ENCODE peak calls at places on chromosomes 7 and 10, in nine cellular contexts. O is body of pancreas; Q is RWPE1; H is NB4; M is upper lobe of right lung; Y is stomach; L is GM10248; P is CD4-positive, alpha-beta T cell; K is AG04450. G is an unnamed sample.

GRCh38 chr7:130037703-130038102 is 13.5 kb downstream of the ZC3HC1 start:
- DNase-seq in O (no peak), Q (no peak), H (no peak), M (no peak), Y (no peak), L (no peak), P (no peak), K (no peak), G (no peak)

GRCh38 chr10:71092812-71093391 is 119.5 kb upstream of the UNC5B start:
- DNase-seq in O (no peak), Q (no peak), H (no peak), M (peak), Y (peak), L (no peak), P (no peak), K (no peak), G (no peak)

GRCh38 chr7:116834815-116835533 is 27.4 kb upstream of the CAPZA2 start:
- DNase-seq in O (peak), Q (peak), H (no peak), M (no peak), Y (no peak), L (no peak), P (no peak), K (no peak), G (no peak)

GRCh38 chr7:34311591-34311990 is 346.4 kb upstream of the NPSR1 start:
- DNase-seq in O (no peak), Q (no peak), H (no peak), M (no peak), Y (no peak), L (no peak), P (no peak), K (no peak), G (no peak)

GRCh38 chr7:127231415-127231814 is 21.3 kb downstream of the GRM8 start:
- DNase-seq in O (no peak), Q (no peak), H (no peak), M (no peak), Y (no peak), L (no peak), P (no peak), K (no peak), G (no peak)

GRCh38 chr7:134932707-134933370 is 53.5 kb upstream of the AGBL3 start:
- DNase-seq in O (no peak), Q (no peak), H (no peak), M (no peak), Y (no peak), L (peak), P (no peak), K (no peak), G (no peak)

GRCh38 chr7:90916319-90916718 is 320.2 kb downstream of the CDK14 start:
- DNase-seq in O (no peak), Q (no peak), H (no peak), M (no peak), Y (no peak), L (no peak), P (no peak), K (no peak), G (no peak)

GRCh38 chr7:139054101-139054500 is 18.3 kb upstream of the ZC3HAV1L start:
- DNase-seq in O (no peak), Q (no peak), H (no peak), M (no peak), Y (no peak), L (no peak), P (no peak), K (no peak), G (no peak)

GRCh38 chr7:36312064-36312914 is 77.4 kb upstream of the ANLN start:
- DNase-seq in O (peak), Q (no peak), H (no peak), M (peak), Y (peak), L (peak), P (peak), K (no peak), G (peak)
- TF ChIP-seq CTCF in O (peak), Q (no peak), H (no peak), M (peak), Y (peak), L (no peak), P (no peak), K (no peak), G (peak)

GRCh38 chr7:4013793-4014192 is 668.3 kb upstream of the FOXK1 start:
- DNase-seq in O (no peak), Q (no peak), H (no peak), M (no peak), Y (peak), L (no peak), P (no peak), K (no peak), G (no peak)

GRCh38 chr7:4017081-4017480 is 665.0 kb upstream of the FOXK1 start:
- DNase-seq in O (no peak), Q (no peak), H (no peak), M (no peak), Y (no peak), L (no peak), P (no peak), K (no peak), G (no peak)

GRCh38 chr7:4014649-4015048 is 667.4 kb upstream of the FOXK1 start:
- DNase-seq in O (no peak), Q (no peak), H (no peak), M (no peak), Y (peak), L (no peak), P (no peak), K (no peak), G (no peak)

GRCh38 chr7:4015996-4016395 is 666.1 kb upstream of the FOXK1 start:
- DNase-seq in O (no peak), Q (no peak), H (no peak), M (no peak), Y (no peak), L (no peak), P (no peak), K (no peak), G (no peak)

DNA sequence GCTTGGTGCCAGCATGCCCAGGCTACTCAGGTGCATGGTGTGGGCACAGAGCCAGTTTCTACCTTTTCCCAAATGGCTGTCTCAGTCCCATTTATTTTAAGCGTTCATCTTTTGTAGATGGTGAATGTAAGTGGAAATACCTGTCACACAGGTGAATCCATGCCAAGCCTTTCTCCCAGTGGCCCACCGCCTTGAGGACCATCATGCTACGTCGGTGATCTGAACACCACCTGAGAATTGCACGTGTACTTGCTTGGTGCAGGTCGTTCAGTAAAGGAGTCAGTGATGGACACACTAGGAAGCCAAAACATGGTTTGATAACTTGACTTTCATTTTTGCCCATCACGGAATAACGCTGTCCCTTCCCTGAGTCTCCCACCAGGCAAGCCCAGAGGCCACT is 666.7 kb upstream of the FOXK1 start:
- DNase-seq in O (no peak), Q (no peak), H (no peak), M (no peak), Y (peak), L (no peak), P (no peak), K (no peak), G (no peak)
- TF ChIP-seq CTCF in O (no peak), Q (no peak), H (no peak), M (no peak), Y (no peak), L (no peak), P (no peak), K (no peak), G (no peak)

GRCh38 chr7:50307368-50308012 is 3.0 kb downstream of the IKZF1 start:
- DNase-seq in O (no peak), Q (no peak), H (peak), M (no peak), Y (no peak), L (no peak), P (peak), K (no peak), G (no peak)
- TF ChIP-seq CTCF in O (no peak), Q (no peak), H (peak), M (no peak), Y (no peak), L (no peak), P (no peak), K (no peak), G (no peak)

DNA sequence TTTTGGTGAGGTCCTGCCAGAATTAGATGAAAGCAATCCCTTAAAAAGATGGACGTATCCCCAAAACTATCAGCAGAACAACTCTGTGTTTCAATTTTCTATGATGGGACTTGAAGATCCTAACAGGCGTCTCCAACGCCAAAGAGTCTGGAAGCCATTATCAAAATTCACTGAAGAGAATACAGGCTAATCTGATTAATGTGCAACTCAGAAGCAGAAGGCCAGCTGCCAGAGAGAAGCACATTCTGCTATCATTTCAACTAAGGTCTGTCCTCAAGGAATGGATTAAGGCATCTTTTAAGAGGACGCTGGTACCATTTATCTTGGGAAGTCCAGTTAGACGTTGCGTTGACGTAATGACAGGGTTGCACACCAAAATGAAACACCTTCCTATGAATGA is 119.7 kb downstream of the FGFR2 start:
- DNase-seq in O (no peak), Q (no peak), H (no peak), M (no peak), Y (no peak), L (no peak), P (no peak), K (no peak), G (no peak)
- TF ChIP-seq CTCF in O (no peak), Q (no peak), H (no peak), M (no peak), Y (no peak), L (no peak), P (no peak), K (no peak), G (no peak)

G was measured in Calu3.